ENCODE peak calls at places on chromosomes 6 and 20, in five cellular contexts. X is ascending aorta, K is OCI-LY7, W is DND-41, J is ovary. B is an unnamed sample.

GRCh38 chr6:146913842-146914562 is 290.2 kb upstream of the STXBP5 start:
- DNase-seq in X (peak), K (no peak), W (no peak), J (peak), B (peak)

GRCh38 chr20:46931699-46932098 is 37.1 kb downstream of the EYA2 start:
- DNase-seq in J (no peak), X (no peak), K (no peak), W (no peak), B (no peak)

GRCh38 chr20:47075263-47075662 is 180.6 kb downstream of the EYA2 start:
- DNase-seq in X (no peak), J (no peak), K (no peak), W (no peak), B (no peak)

GRCh38 chr6:2900221-2900807 is 2.8 kb downstream of the SERPINB9 start:
- DNase-seq in K (no peak), X (no peak), W (no peak), J (no peak), B (no peak)

GRCh38 chr6:24931752-24932691 is 3.7 kb downstream of the RIPOR2 start:
- DNase-seq in J (no peak), W (peak), K (peak), X (no peak), B (no peak)

GRCh38 chr6:33745558-33745957 is 1.1 kb downstream of the IP6K3 start:
- DNase-seq in W (no peak), K (no peak), X (no peak), J (no peak), B (no peak)

GRCh38 chr20:10524034-10524476 is 89.0 kb downstream of the SLX4IP start:
- DNase-seq in K (no peak), J (peak), X (no peak), W (no peak), B (no peak)

GRCh38 chr6:4336084-4336483 is 200.7 kb upstream of the ECI2 start:
- DNase-seq in K (no peak), W (no peak), X (no peak), J (no peak), B (no peak)

GRCh38 chr6:113995632-113996031 is 24.7 kb upstream of the HDAC2 start:
- DNase-seq in K (no peak), X (peak), J (peak), W (peak), B (peak)

GRCh38 chr6:163459536-163459935 is 45.0 kb downstream of the QKI start:
- DNase-seq in J (no peak), W (no peak), X (no peak), K (no peak), B (no peak)

GRCh38 chr6:11460001-11460668 is 77.4 kb upstream of the TMEM170B start:
- DNase-seq in W (no peak), X (no peak), J (no peak), K (peak), B (no peak)
- TF ChIP-seq CTCF in W (no peak), X (no peak), J (no peak), K (peak), B (no peak)

DNA sequence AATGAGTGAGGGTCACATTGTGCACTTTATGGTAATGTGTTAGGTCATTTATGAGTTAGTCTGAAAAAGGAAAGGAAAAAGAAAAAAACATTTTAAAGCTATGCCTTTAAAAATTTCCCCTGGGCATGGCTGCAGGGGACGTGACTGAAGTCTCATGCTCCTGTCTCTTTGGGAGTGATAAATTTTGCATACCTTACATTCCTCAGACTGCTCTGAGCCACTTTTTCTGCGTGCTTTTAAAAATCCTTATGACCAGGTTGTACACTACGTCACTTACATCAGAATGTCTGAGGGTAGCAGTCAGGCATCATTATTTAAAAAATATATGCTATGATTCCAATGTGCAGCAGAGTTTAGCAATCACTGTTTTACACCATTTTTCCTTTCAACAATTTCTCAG is 121.2 kb downstream of the RFPL4B start:
- DNase-seq in W (no peak), J (no peak), X (no peak), K (no peak), B (no peak)
- TF ChIP-seq CTCF in W (no peak), J (no peak), X (no peak), K (no peak), B (no peak)

DNA sequence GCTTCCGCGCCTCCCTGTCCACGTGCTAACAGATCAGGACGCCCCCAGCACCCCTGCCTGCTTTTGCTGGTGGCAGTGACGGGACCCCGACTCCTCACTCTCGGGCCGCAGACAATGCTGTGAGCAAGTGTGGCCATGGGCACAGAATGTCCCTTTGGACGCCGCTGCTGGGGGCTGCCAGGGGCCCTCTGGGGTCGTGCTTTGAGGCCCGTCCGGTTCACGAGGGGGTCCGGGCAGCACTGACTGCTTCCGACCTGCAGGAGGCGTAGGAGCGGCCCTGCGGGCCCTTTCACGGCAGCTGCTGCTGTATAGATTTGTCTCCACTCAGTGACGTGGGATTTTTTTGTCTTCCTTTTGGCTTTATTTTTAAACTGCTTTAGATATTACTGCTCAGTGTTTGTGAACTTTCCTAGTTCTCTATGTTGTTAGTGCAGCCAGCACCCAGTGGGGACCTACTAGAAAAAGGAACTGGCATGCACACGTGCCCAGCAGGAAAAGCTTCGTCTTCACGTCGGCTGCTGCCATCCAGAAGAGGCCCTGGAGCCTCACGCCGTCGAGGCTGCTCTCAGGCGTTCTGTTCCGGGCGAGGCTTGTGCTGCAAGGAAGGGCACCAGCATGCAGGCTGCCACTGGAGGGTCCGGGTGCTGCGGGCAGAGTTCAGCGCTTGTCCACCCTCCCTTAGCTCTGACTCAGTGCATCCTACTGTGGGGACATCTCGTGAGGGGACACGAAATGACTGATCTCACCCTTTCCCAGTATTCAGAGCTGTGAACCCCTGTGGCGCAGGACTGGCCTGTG is 21.7 kb downstream of the UCKL1 start:
- DNase-seq in W (no peak), X (no peak), K (no peak), J (no peak), B (no peak)
- TF ChIP-seq CTCF in W (peak), X (no peak), K (peak), J (no peak), B (peak)

GRCh38 chr20:32153156-32153665 is 43.7 kb downstream of the TM9SF4 start:
- DNase-seq in W (no peak), X (no peak), K (no peak), J (no peak), B (no peak)

GRCh38 chr20:32153771-32154170 is 44.3 kb downstream of the TM9SF4 start:
- DNase-seq in X (no peak), K (no peak), W (no peak), J (no peak), B (no peak)

GRCh38 chr20:32152421-32153155 is 43.1 kb downstream of the TM9SF4 start:
- DNase-seq in X (no peak), W (no peak), J (no peak), K (no peak), B (no peak)

GRCh38 chr20:32157611-32158010 is 48.1 kb downstream of the TM9SF4 start:
- DNase-seq in J (no peak), W (no peak), X (no peak), K (no peak), B (no peak)

DNA sequence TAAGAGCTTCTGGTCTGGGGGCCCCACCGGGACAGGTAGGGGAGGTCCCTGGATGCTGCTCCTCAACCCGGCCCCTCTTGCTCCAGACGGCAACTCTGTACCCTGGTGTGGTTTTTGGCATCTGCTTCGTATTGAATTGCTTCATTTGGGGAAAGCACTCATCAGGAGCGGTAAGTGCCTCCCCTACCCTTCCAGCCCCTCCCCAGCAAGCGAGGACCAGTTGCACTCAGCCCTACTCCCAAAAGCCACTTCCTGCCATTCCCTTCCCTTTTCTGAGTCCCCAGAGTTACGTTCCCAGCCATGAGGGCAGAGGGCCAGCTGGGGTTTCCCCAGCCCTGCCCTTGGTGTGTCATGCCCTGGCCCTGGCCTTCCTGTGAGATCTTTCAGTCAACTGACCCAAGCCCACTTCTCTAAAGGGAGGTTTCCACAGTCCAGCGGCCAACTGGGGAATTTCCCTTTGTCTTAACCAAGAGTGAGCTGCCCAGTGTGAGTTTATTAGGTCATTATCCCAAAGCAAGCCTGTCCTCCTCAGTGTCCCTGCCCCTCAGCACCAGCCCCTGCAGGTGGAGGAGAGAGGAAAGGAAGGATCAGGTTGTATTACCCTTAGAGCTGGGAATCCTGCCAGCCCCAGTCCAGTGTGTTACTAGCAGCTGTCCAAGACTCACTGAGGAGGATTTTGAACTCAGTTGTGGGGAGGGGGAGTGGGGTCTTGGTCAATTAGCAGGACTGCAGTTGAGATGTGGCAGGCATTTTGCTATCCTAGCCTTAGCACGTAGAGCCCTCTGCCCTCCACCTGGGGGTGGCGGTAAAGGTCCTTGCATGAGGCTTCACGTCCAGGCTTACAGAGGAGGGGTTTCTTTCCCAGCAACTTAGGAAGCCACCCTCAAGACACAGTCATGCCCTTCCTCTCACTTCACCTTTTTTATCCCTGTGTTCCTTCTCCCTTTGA is 45.8 kb downstream of the TM9SF4 start:
- DNase-seq in X (peak), K (peak), J (peak), W (peak), B (peak)
- TF ChIP-seq CTCF in X (no peak), K (peak), J (no peak), W (peak), B (peak)

GRCh38 chr20:19095762-19096161 is 116.7 kb upstream of the SLC24A3 start:
- DNase-seq in K (no peak), X (no peak), W (no peak), J (no peak), B (no peak)
- TF ChIP-seq CTCF in K (no peak), X (no peak), W (no peak), J (no peak), B (no peak)

GRCh38 chr20:51005214-51005613 is 17.7 kb downstream of the KCNG1 start:
- DNase-seq in W (no peak), J (no peak), K (no peak), X (no peak), B (no peak)
- TF ChIP-seq CTCF in W (no peak), J (no peak), K (no peak), X (no peak), B (no peak)

GRCh38 chr6:157288575-157288974 is 34.7 kb downstream of the TMEM242 start:
- DNase-seq in J (no peak), X (no peak), K (no peak), W (no peak), B (no peak)
- TF ChIP-seq CTCF in J (no peak), X (no peak), K (no peak), W (no peak), B (no peak)

B was measured in BJ.